ENCODE peak calls at places on chromosome 9, in seven cellular contexts. A is HepG2, E is tibial nerve, O is NB4, R is transverse colon, S is heart left ventricle, K is GM12891. W is an unnamed sample.

GRCh38 chr9:19564396-19565061 is 155.7 kb downstream of the ACER2 start:
- DNase-seq in A (no peak), E (no peak), O (no peak), R (no peak), S (no peak), K (no peak), W (no peak)

GRCh38 chr9:133599470-133600173 is 9.6 kb downstream of the FAM163B start:
- DNase-seq in A (no peak), E (no peak), O (no peak), R (no peak), S (no peak), K (no peak), W (no peak)

GRCh38 chr9:77424993-77425392 is 223.1 kb downstream of the GNA14 start:
- DNase-seq in A (no peak), E (no peak), O (no peak), R (no peak), S (no peak), K (no peak), W (no peak)

GRCh38 chr9:11868795-11869194 is 824.4 kb upstream of the TYRP1 start:
- DNase-seq in A (no peak), E (no peak), O (no peak), R (no peak), S (no peak), K (no peak), W (no peak)

GRCh38 chr9:96009690-96010477 is 134.4 kb downstream of the ERCC6L2 start:
- DNase-seq in A (no peak), E (no peak), O (peak; percentile 71), R (peak; percentile 21), S (no peak), K (no peak), W (no peak)

GRCh38 chr9:22416692-22417060 is 29.9 kb upstream of the DMRTA1 start:
- DNase-seq in A (no peak), E (no peak), O (no peak), R (no peak), S (no peak), K (no peak), W (no peak)

GRCh38 chr9:116978155-116978554 is 291.1 kb downstream of the TRIM32 start:
- DNase-seq in A (no peak), E (no peak), O (no peak), R (no peak), S (no peak), K (no peak), W (no peak)

GRCh38 chr9:134434896-134435506 is 108.7 kb downstream of the RXRA start:
- DNase-seq in A (peak; percentile 97), E (peak; percentile 96), O (no peak), R (peak; percentile 91), S (peak; percentile 96), K (no peak), W (no peak)

GRCh38 chr9:78601957-78602565 is 305.1 kb downstream of the PSAT1 start:
- DNase-seq in A (peak; percentile 12), E (no peak), O (peak; percentile 39), R (no peak), S (no peak), K (no peak), W (no peak)

GRCh38 chr9:14768561-14769234 is 46.2 kb upstream of the CER1 start:
- DNase-seq in A (peak; percentile 34), E (no peak), O (peak; percentile 61), R (no peak), S (no peak), K (no peak), W (no peak)

GRCh38 chr9:68648971-68649370 is 56.1 kb upstream of the PIP5K1B start:
- DNase-seq in A (no peak), E (no peak), O (no peak), R (no peak), S (no peak), K (no peak), W (no peak)

GRCh38 chr9:95109456-95109855 is 208.1 kb downstream of the FANCC start:
- DNase-seq in A (no peak), E (no peak), O (no peak), R (no peak), S (no peak), K (no peak), W (no peak)

GRCh38 chr9:17063535-17064135 is 71.2 kb upstream of the CNTLN start:
- DNase-seq in A (peak; percentile 45), E (no peak), O (peak; percentile 82), R (no peak), S (no peak), K (peak; percentile 10), W (no peak)

GRCh38 chr9:84481819-84482218 is 141.3 kb upstream of the SLC28A3 start:
- DNase-seq in A (no peak), E (no peak), O (no peak), R (no peak), S (no peak), K (no peak), W (no peak)

GRCh38 chr9:100586093-100586492 is 8.2 kb downstream of the CAVIN4 start:
- DNase-seq in A (no peak), E (no peak), O (no peak), R (no peak), S (no peak), K (no peak), W (no peak)

GRCh38 chr9:93308158-93308602 is 124.2 kb downstream of the WNK2 start:
- DNase-seq in A (no peak), E (no peak), O (no peak), R (peak; percentile 4), S (no peak), K (no peak), W (no peak)

GRCh38 chr9:6086006-6086655 is 70.7 kb upstream of the RANBP6 start:
- DNase-seq in A (no peak), E (no peak), O (no peak), R (no peak), S (no peak), K (no peak), W (no peak)

GRCh38 chr9:6079386-6079785 is 64.0 kb upstream of the RANBP6 start:
- DNase-seq in A (no peak), E (no peak), O (no peak), R (no peak), S (no peak), K (no peak), W (no peak)

GRCh38 chr9:6078382-6079105 is 63.1 kb upstream of the RANBP6 start:
- DNase-seq in A (no peak), E (no peak), O (no peak), R (no peak), S (no peak), K (no peak), W (no peak)

GRCh38 chr9:6076856-6077255 is 61.4 kb upstream of the RANBP6 start:
- DNase-seq in A (no peak), E (no peak), O (no peak), R (no peak), S (no peak), K (no peak), W (no peak)

DNA sequence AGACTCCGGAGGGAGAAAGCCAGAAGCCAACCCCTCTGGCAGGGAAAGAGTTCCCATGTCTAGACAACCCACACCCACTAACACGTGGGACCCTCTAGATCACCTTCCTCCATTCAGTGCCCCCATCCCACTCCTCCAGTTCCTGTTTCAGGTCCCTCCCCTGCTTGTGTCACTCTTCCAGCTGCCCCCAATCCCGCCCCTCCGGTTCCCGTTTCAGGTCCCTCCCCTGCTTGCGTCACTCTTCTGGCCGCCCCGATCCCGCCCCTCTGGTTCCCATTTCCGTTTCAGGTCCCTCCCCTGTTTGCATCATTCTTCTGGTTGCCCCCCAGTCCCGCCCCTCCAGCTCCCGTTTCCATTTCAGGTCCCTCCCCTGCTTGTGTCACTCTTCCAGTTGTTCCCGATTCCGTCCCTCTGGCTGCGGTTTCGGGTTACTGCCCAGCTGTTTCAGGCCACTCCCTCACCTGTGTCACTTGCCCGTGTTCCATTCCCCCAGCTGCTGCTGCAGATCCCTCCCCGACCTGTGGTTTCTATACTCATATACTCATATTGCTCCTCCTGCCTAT is 64.8 kb upstream of the RANBP6 start:
- DNase-seq in A (peak; percentile 83), E (peak; percentile 57), O (peak; percentile 99), R (peak; percentile 89), S (peak; percentile 90), K (no peak), W (peak; percentile 45)
- TF ChIP-seq POLR2A in A (no peak), E (no peak), O (peak; percentile 24), R (no peak), S (peak; percentile 21), K (no peak), W (peak; percentile 38)

GRCh38 chr9:2018162-2018643 is 3.1 kb downstream of the SMARCA2 start:
- DNase-seq in A (no peak), E (no peak), O (no peak), R (no peak), S (no peak), K (no peak), W (no peak)

GRCh38 chr9:2018764-2019548 is 3.8 kb downstream of the SMARCA2 start:
- DNase-seq in A (no peak), E (no peak), O (no peak), R (no peak), S (no peak), K (no peak), W (no peak)

GRCh38 chr9:2016411-2017208 is 1.5 kb downstream of the SMARCA2 start:
- DNase-seq in A (peak; percentile 45), E (peak; percentile 71), O (peak; percentile 89), R (peak; percentile 85), S (peak; percentile 85), K (peak; percentile 36), W (peak; percentile 18)

GRCh38 chr9:2017209-2017458 is 2.0 kb downstream of the SMARCA2 start:
- DNase-seq in A (no peak), E (no peak), O (no peak), R (no peak), S (peak; percentile 69), K (no peak), W (no peak)

DNA sequence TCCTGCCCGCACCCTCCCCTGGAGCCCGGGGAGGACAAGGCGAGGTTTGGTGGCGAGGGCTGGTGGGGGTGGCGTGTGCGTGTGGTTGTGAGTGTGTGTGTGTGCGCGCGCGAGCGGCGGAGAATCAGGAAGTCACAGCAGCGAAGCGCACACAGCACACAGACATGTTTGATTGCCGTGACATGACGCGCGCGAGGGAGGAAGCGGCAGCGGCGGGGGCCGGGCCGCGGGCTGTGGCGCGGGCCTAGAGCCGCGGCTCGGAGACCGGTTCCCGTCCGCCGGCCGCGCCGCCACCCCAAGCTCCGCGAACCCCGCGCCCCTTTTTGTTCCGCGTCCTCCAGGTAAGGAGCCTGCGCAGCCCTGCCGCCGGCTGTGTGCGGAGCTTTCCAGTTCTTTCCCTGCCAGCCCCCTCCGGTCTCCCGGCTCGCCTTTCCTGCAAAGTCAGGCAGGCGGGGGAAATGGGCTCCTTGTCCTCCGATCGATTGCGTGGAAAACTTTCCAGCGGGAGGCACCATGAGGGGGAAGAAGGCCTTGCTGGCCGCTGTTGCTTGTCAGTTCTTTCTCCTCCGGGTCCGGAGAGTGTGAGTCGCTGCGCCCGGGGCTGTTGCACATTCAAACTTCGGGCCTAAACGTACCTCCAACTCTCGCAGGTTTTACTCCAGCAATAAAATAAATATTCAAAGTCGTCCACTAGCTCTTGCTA is 2.5 kb downstream of the SMARCA2 start:
- DNase-seq in A (peak; percentile 20), E (peak; percentile 66), O (peak; percentile 88), R (peak; percentile 81), S (peak; percentile 83), K (peak; percentile 57), W (peak; percentile 62)
- TF ChIP-seq POLR2A in A (peak; percentile 16), E (peak; percentile 45), O (peak; percentile 27), R (peak; percentile 82), S (peak; percentile 47), K (peak; percentile 18), W (no peak)

GRCh38 chr9:33506626-33507370 is 17.3 kb upstream of the ANKRD18B start:
- DNase-seq in A (peak; percentile 31), E (no peak), O (no peak), R (no peak), S (no peak), K (no peak), W (no peak)
- TF ChIP-seq POLR2A in A (no peak), E (no peak), O (no peak), R (no peak), S (no peak), K (no peak), W (no peak)

GRCh38 chr9:272251-273213 is 57.9 kb downstream of the DOCK8 start:
- DNase-seq in A (no peak), E (no peak), O (peak; percentile 99), R (peak; percentile 60), S (peak; percentile 22), K (peak; percentile 24), W (no peak)
- TF ChIP-seq POLR2A in A (no peak), E (no peak), O (peak; percentile 49), R (peak; percentile 33), S (no peak), K (peak; percentile 84), W (no peak)

W was measured in esophagus squamous epithelium.